ENCODE peak calls at places on chromosomes 1 and 21, in eight cellular contexts. B is H1; V is CD8-positive, alpha-beta T cell; K is pancreas; D is left ventricle myocardium inferior; M is A549; Z is fibroblast of lung; N is heart right ventricle. F is an unnamed sample.
A peak's percentile ranks its signal among the peaks of the same experiment; 100 is the strongest.

GRCh38 chr1:38962560-38962959 is 20.9 kb upstream of the RHBDL2 start:
- DNase-seq in Z (peak; percentile 13), M (no peak), B (no peak), V (no peak), K (no peak), D (no peak), N (no peak), F (no peak)

GRCh38 chr1:65691962-65692361 is 100.7 kb upstream of the PDE4B start:
- DNase-seq in D (no peak), N (no peak), K (no peak), Z (no peak), V (no peak), M (no peak), B (no peak), F (no peak)

GRCh38 chr1:207866471-207867135 is 44.3 kb downstream of the CD34 start:
- DNase-seq in Z (no peak), D (peak; percentile 45), N (peak; percentile 74), M (no peak), B (no peak), V (no peak), K (no peak), F (peak; percentile 84)

GRCh38 chr1:117128323-117129079 is 7.0 kb upstream of the TRIM45 start:
- DNase-seq in Z (peak; percentile 45), K (no peak), V (no peak), D (no peak), M (peak; percentile 22), B (no peak), N (no peak), F (peak; percentile 57)

GRCh38 chr1:51877434-51878306 is 857 bp downstream of the NRDC start:
- DNase-seq in M (no peak), D (no peak), K (no peak), B (no peak), N (no peak), Z (peak; percentile 55), V (no peak), F (no peak)

GRCh38 chr1:38152351-38153082 is 105.9 kb upstream of the POU3F1 start:
- DNase-seq in V (no peak), D (no peak), B (no peak), N (no peak), Z (no peak), M (no peak), K (no peak), F (peak; percentile 50)

GRCh38 chr1:156295391-156295947 is at the start of gene GLMP:
- DNase-seq in Z (peak; percentile 58), D (peak; percentile 65), M (peak; percentile 64), V (peak; percentile 71), N (peak; percentile 64), B (no peak), K (peak; percentile 81), F (no peak)

GRCh38 chr1:53835491-53835890 is 2.6 kb downstream of the NDC1 start:
- DNase-seq in B (no peak), K (no peak), N (no peak), V (no peak), D (no peak), M (no peak), Z (peak; percentile 65), F (no peak)

GRCh38 chr1:209302777-209303642 is 280.5 kb upstream of the CAMK1G start:
- DNase-seq in V (no peak), M (no peak), K (no peak), D (no peak), N (no peak), Z (no peak), B (no peak), F (no peak)

GRCh38 chr1:31961536-31961935 is 23.4 kb upstream of the PTP4A2 start:
- DNase-seq in B (no peak), M (no peak), Z (no peak), V (no peak), D (no peak), K (no peak), N (no peak), F (no peak)

GRCh38 chr1:96579639-96580038 is 141.9 kb upstream of the PTBP2 start:
- DNase-seq in D (no peak), B (no peak), V (no peak), K (no peak), M (no peak), Z (peak; percentile 2), N (no peak), F (no peak)

GRCh38 chr1:207908112-207908734 is 2.7 kb downstream of the CD34 start:
- DNase-seq in K (no peak), M (no peak), Z (no peak), B (no peak), V (no peak), D (peak; percentile 58), N (peak; percentile 59), F (no peak)

GRCh38 chr1:197356723-197357533 is 88.9 kb downstream of the CRB1 start:
- DNase-seq in Z (peak; percentile 45), B (no peak), N (peak; percentile 11), M (no peak), K (no peak), V (no peak), D (no peak), F (peak; percentile 23)

GRCh38 chr1:97365026-97365425 is 555.8 kb downstream of the DPYD start:
- DNase-seq in M (no peak), D (no peak), N (no peak), V (no peak), Z (peak; percentile 57), K (no peak), B (no peak), F (no peak)

GRCh38 chr1:202156590-202156989 is 3.8 kb downstream of the PTPN7 start:
- DNase-seq in M (no peak), Z (no peak), K (no peak), B (no peak), D (no peak), N (no peak), V (no peak), F (no peak)
- H3K4me3 ChIP-seq in M (no peak overlapping the region), Z (no peak overlapping the region), K (no peak overlapping the region), B (no peak overlapping the region), D (no peak overlapping the region), N (no peak overlapping the region), V (no peak overlapping the region), F (no peak overlapping the region)

GRCh38 chr1:115624859-115625258 is 16.9 kb upstream of the VANGL1 start:
- DNase-seq in K (no peak), B (no peak), V (no peak), M (no peak), D (no peak), N (no peak), Z (no peak), F (no peak)
- TF ChIP-seq CTCF in K (no peak), B (peak; percentile 21), V (no peak), M (no peak), D (no peak), N (no peak), Z (no peak), F (peak; percentile 30)

GRCh38 chr1:100265562-100265930 is 470 bp upstream of the RTCA start:
- DNase-seq in V (no peak), M (no peak), K (no peak), B (no peak), D (no peak), Z (peak; percentile 64), N (no peak), F (no peak)

GRCh38 chr1:100261686-100262085 is 4.3 kb upstream of the RTCA start:
- DNase-seq in B (no peak), K (no peak), M (no peak), N (no peak), V (no peak), D (no peak), Z (no peak), F (no peak)

GRCh38 chr1:100268202-100268601 is 2.2 kb downstream of the RTCA start:
- DNase-seq in K (no peak), N (no peak), B (no peak), M (no peak), D (no peak), V (no peak), Z (no peak), F (no peak)

GRCh38 chr1:100265931-100266830 is at the start of gene RTCA:
- DNase-seq in N (peak; percentile 96), D (peak; percentile 96), M (peak; percentile 74), B (peak; percentile 87), Z (peak; percentile 88), V (peak; percentile 97), K (peak; percentile 100), F (peak; percentile 81)

GRCh38 chr1:100267284-100267683 is 1.3 kb downstream of the RTCA start:
- DNase-seq in M (no peak), B (no peak), D (no peak), K (no peak), Z (no peak), V (no peak), N (no peak), F (no peak)
- H3K4me3 ChIP-seq in M (peak overlapping the region; percentile 88), B (peak overlapping the region; percentile 86), D (peak overlapping the region; percentile 96), K (peak overlapping the region; percentile 96), Z (peak overlapping the region; percentile 96), V (peak overlapping the region; percentile 94), N (peak overlapping the region; percentile 99), F (peak overlapping the region; percentile 94)

GRCh38 chr21:44330698-44331097 is 8.5 kb downstream of the CFAP410 start:
- DNase-seq in K (no peak), N (no peak), B (no peak), M (no peak), Z (no peak), V (no peak), D (no peak), F (no peak)
- TF ChIP-seq CTCF in K (no peak), N (no peak), B (no peak), M (no peak), Z (no peak), V (no peak), D (no peak), F (no peak)

DNA sequence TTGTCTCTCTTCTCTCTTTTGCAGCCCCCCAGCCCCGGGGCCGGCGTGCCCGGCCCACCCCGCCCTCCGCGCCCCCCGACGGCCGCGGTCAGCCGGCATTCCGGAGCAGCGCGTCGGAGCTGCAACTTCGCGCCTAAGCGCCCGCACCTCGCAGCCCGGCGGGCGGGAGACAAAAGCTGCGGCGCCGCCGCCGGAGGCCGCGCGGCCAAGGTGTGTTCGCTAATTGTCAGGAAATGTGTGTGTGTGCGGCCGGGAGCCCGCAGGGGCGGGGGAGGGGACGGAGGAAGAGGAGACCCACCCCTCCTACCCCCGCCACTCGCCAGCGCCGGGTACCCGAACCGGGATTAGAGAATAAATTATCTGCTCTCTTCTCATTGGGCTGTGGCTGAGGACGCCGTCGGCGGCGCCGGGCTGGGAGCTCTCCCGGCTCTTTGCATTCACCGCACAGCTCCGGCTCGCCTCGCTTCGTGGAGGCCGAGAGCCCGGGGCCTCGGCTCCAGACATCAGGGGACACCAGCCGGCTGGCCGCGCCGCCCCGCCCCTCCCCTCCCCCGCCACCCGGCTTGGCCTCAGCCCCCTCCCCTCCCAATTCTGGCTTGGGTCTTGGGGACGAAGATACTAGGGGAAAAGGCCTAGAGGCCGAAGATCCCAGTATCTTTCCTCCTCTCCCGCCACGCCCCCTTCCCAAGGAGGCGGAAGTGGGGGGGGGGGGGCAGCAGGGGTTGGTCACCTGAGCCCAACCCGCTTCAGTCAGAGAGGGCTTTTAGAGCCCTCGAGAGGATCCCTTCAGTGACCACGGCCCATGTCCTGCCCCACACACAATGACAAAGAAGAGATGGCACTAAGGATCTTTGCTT is 1.3 kb upstream of the BLACAT1 start:
- DNase-seq in N (no peak), D (no peak), Z (no peak), V (no peak), M (no peak), B (no peak), K (no peak), F (no peak)
- H3K4me3 ChIP-seq in N (peak overlapping the region; percentile 14), D (peak overlapping the region; percentile 40), Z (no peak overlapping the region), V (peak overlapping the region; percentile 41), M (peak overlapping the region; percentile 45), B (peak overlapping the region; percentile 82), K (peak overlapping the region; percentile 5), F (no peak overlapping the region)

F was measured in LNCaP clone FGC.